ENCODE peak calls at places on chromosome 5, in seven cellular contexts. D is heart right ventricle, A is type B pancreatic cell, V is colonic mucosa, P is GM12864, U is endothelial cell, J is Caco-2. Z is an unnamed sample.

GRCh38 chr5:88666761-88667186 is 216.2 kb downstream of the MEF2C start:
- DNase-seq in D (no peak), J (no peak), U (no peak), P (no peak), V (no peak), A (no peak), Z (no peak)

GRCh38 chr5:36619012-36619635 is 12.7 kb downstream of the SLC1A3 start:
- DNase-seq in P (no peak), J (peak), V (no peak), D (no peak), A (no peak), U (no peak), Z (no peak)

GRCh38 chr5:58759745-58760144 is 176.9 kb downstream of the RAB3C start:
- DNase-seq in P (peak), D (no peak), A (no peak), U (no peak), V (no peak), J (no peak), Z (no peak)

GRCh38 chr5:82313016-82313415 is 34.9 kb upstream of the RPS23 start:
- DNase-seq in J (no peak), D (no peak), U (no peak), V (peak), A (no peak), P (no peak), Z (no peak)

GRCh38 chr5:51618234-51618633 is 235.0 kb downstream of the ISL1 start:
- DNase-seq in J (no peak), A (no peak), D (no peak), U (no peak), V (no peak), P (no peak), Z (no peak)

GRCh38 chr5:75335952-75336624 is 932 bp upstream of the HMGCR start:
- DNase-seq in D (peak), V (peak), U (peak), A (no peak), J (peak), P (no peak), Z (no peak)

GRCh38 chr5:141478321-141478945 is 2.7 kb downstream of the PCDHGC3 start:
- DNase-seq in J (no peak), U (no peak), A (no peak), V (peak), D (no peak), P (no peak), Z (peak)

GRCh38 chr5:167232675-167233074 is 1058.8 kb upstream of the WWC1 start:
- DNase-seq in P (no peak), J (no peak), A (no peak), V (no peak), D (no peak), U (no peak), Z (no peak)

GRCh38 chr5:6545770-6546690 is 86.8 kb downstream of the NSUN2 start:
- DNase-seq in V (peak), P (no peak), D (no peak), U (no peak), J (no peak), A (peak), Z (no peak)

GRCh38 chr5:127696688-127697087 is 6.5 kb upstream of the CCDC192 start:
- DNase-seq in D (no peak), U (no peak), P (no peak), J (no peak), V (no peak), A (no peak), Z (no peak)

GRCh38 chr5:172744106-172745104 is 26.6 kb downstream of the DUSP1 start:
- DNase-seq in D (no peak), P (no peak), U (no peak), V (peak), J (no peak), A (no peak), Z (no peak)

GRCh38 chr5:72358925-72359324 is 38.8 kb downstream of the PTCD2 start:
- DNase-seq in U (no peak), V (no peak), J (no peak), A (no peak), P (no peak), D (no peak), Z (no peak)

GRCh38 chr5:72356361-72356760 is 36.2 kb downstream of the PTCD2 start:
- DNase-seq in U (no peak), J (no peak), A (no peak), P (no peak), D (no peak), V (no peak), Z (no peak)

GRCh38 chr5:72353046-72353445 is 32.9 kb downstream of the PTCD2 start:
- DNase-seq in A (no peak), V (no peak), J (no peak), U (no peak), P (no peak), D (no peak), Z (no peak)

DNA sequence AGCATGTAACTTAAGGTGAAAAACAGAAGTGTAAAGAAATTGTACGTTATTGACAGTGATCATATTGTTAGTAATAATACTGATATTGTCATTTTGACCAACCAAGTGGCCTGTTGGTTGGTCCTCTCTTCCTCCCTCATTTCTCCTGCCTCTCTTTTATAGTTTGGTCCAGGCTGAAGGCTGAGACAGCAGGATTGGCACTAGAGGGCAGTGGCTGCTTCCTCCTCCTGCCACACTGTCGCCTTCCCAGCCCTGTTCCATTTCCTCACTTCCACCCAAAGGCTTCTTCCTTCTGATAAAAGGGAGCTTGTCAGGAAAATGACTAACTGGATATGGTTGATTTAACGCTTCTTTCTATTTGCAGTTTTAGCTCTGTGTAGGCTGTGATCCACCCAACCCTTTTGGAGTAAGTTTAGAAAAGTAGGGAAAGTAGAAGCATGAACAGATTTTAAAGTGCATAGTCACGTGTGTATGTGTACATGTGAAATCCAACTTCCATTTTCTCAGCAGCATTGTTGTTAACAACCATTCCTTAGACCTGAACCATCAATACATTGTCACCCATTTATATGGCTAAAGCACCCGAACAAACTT is 35.6 kb downstream of the PTCD2 start:
- DNase-seq in A (no peak), D (no peak), U (peak), P (no peak), J (peak), V (no peak), Z (no peak)
- TF ChIP-seq CTCF in A (peak), D (no peak), U (no peak), P (no peak), J (no peak), V (peak), Z (peak)

DNA sequence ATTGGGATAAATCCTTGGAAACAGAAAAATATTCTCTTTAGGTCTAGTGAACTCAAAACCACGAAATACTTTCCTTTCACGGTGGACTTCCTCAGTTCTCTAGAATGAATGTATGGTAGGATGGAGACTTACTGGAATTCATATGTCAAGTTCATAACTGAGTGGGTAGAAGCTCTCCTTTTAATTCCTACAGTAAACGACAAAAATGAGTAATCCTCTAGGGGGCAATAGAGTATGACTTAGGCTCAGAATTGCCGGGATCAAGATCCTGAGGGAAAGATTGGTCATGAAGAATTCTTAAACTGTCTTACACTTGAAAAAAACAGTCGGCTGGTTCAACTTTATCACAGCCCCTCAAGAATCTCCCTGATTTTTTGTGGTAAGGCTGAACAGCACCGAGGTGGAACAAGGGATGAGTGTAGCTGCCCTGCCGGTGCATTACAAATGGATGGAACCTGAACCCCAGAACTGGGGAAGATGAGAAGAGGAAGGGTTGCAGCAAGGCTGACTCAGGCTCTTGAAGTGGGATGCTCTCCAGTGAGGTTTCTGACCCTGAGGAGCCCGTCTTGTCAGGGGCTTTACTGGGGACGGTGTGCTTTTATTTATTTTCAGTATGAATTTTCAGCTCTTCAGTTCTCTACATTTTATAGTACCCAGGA is 14.0 kb upstream of the LOX start:
- DNase-seq in V (no peak), P (no peak), D (no peak), U (no peak), J (peak), A (no peak), Z (no peak)
- TF ChIP-seq CTCF in V (no peak), P (peak), D (no peak), U (peak), J (no peak), A (peak), Z (peak)

GRCh38 chr5:131005963-131006684 is 158.9 kb downstream of the HINT1 start:
- DNase-seq in J (peak), P (no peak), U (peak), V (no peak), A (no peak), D (no peak), Z (no peak)
- TF ChIP-seq CTCF in J (peak), P (no peak), U (no peak), V (no peak), A (peak), D (no peak), Z (no peak)

GRCh38 chr5:10232386-10232785 is 17.3 kb downstream of the ATPSCKMT start:
- DNase-seq in D (no peak), P (no peak), A (peak), J (no peak), V (no peak), U (no peak), Z (no peak)

GRCh38 chr5:10233011-10233410 is 16.7 kb downstream of the ATPSCKMT start:
- DNase-seq in D (no peak), A (peak), J (no peak), P (no peak), U (no peak), V (no peak), Z (no peak)

GRCh38 chr5:10235350-10235749 is 14.3 kb downstream of the ATPSCKMT start:
- DNase-seq in P (no peak), J (no peak), A (no peak), V (no peak), U (no peak), D (no peak), Z (no peak)

GRCh38 chr5:10229306-10230048 is 20.2 kb downstream of the ATPSCKMT start:
- DNase-seq in A (no peak), D (no peak), V (no peak), U (no peak), J (no peak), P (no peak), Z (no peak)

DNA sequence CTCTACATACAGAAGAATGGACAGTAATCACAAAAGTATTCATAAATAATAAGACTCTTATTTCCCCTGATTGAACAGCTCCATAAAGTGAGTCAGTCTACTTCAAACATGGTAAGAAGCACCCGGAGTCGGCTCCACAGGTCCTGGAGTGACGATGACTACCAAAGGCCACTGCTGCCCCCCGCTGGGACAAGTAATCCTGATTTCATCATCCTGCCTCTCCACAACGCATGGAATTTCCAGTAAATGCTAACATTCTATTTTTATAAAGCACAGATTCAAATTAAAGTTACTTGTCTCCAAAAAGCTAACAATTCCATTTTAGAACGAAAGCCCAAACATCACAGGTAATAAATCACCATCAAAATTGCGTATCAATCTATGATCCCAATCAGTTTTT is 16.2 kb downstream of the ATPSCKMT start:
- DNase-seq in A (no peak), U (peak), V (no peak), J (peak), P (no peak), D (no peak), Z (no peak)
- TF ChIP-seq CTCF in A (peak), U (no peak), V (no peak), J (peak), P (no peak), D (no peak), Z (no peak)

GRCh38 chr5:68884893-68885292 is 208.9 kb upstream of the SLC30A5 start:
- DNase-seq in V (no peak), A (no peak), P (no peak), D (no peak), U (no peak), J (peak), Z (no peak)
- TF ChIP-seq CTCF in V (peak), A (peak), P (peak), D (peak), U (peak), J (peak), Z (no peak)

DNA sequence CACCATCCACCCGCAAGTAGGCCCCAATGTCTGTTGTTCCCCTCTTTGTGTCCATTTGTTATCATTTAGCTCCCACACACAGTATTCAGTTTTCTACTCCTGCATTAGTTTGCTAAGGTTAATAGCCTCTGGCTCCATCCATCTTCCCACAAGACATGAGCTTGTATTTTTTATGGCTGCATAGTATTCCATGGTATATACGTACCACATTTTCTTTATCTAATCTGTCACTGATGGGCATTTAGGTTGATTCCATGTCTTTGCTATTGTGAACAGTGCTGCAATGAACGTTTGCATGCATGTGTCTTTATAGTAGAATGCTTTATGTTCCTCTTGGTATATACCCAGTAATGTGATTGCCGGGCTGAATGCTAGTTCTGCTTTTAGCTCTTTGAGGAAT is 150.4 kb downstream of the DCP2 start:
- DNase-seq in A (no peak), V (no peak), U (no peak), J (no peak), P (no peak), D (no peak), Z (no peak)
- TF ChIP-seq CTCF in A (no peak), V (no peak), U (no peak), J (no peak), P (no peak), D (no peak), Z (no peak)

GRCh38 chr5:120082316-120083068 is 381.6 kb upstream of the PRR16 start:
- DNase-seq in J (no peak), D (no peak), U (no peak), P (no peak), A (no peak), V (no peak), Z (no peak)
- TF ChIP-seq CTCF in J (no peak), D (no peak), U (no peak), P (no peak), A (no peak), V (no peak), Z (no peak)

GRCh38 chr5:146906803-146907202 is 28.2 kb upstream of the PPP2R2B start:
- DNase-seq in J (peak), D (no peak), V (no peak), P (no peak), U (peak), A (no peak), Z (no peak)
- TF ChIP-seq CTCF in J (no peak), D (no peak), V (no peak), P (no peak), U (peak), A (peak), Z (no peak)

GRCh38 chr5:8945972-8946371 is 599.9 kb downstream of the SEMA5A start:
- DNase-seq in A (no peak), J (no peak), V (no peak), P (no peak), U (no peak), D (no peak), Z (no peak)
- TF ChIP-seq CTCF in A (no peak), J (no peak), V (no peak), P (no peak), U (no peak), D (no peak), Z (no peak)

DNA sequence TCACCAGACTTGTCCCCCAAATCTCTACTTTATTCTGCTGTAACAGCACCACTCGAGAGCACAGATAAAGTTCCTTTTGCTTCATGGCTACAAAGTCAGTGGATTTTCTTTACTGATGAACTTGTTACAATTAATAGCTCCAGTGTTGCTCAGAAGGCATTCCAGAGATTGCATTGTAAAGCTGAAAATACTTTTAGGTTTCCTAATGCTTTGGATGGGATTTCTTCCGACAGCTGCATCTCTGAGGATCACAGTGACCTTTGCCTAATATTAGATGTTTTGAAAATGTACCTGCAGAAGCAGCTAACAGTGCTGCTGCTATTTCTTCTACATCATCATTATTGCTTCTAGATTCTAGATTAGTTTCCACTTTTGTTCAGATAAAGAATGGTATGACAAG is 58.8 kb upstream of the TMEM171 start:
- DNase-seq in V (no peak), P (no peak), J (peak), U (no peak), A (no peak), D (no peak), Z (no peak)
- TF ChIP-seq CTCF in V (no peak), P (no peak), J (no peak), U (no peak), A (no peak), D (no peak), Z (no peak)

Z was measured in uterus.